ENCODE peak calls at places on chromosomes 7 and 10, in nine cellular contexts. One of them, this sample, is unnamed.

GRCh38 chr7:124033093-124033806 is 383 bp upstream of the TMEM229A start:
- DNase-seq in brain microvascular endothelial cell: no peak
- DNase-seq in tibial artery: no peak
- DNase-seq in uterus: no peak
- DNase-seq in GM10248: peak; percentile 13
- DNase-seq in HepG2: no peak
- DNase-seq in body of pancreas: peak; percentile 65
- DNase-seq in nephron progenitor cell: peak; percentile 63
- DNase-seq in osteocyte: no peak
- DNase-seq in this sample: no peak

GRCh38 chr10:69214666-69215131 is 5.4 kb upstream of the HKDC1 start:
- DNase-seq in brain microvascular endothelial cell: no peak
- DNase-seq in tibial artery: no peak
- DNase-seq in uterus: no peak
- DNase-seq in GM10248: no peak
- DNase-seq in HepG2: no peak
- DNase-seq in body of pancreas: no peak
- DNase-seq in nephron progenitor cell: no peak
- DNase-seq in osteocyte: no peak
- DNase-seq in this sample: no peak

GRCh38 chr10:127243490-127244272 is 47.3 kb upstream of the INSYN2A start:
- DNase-seq in brain microvascular endothelial cell: peak; percentile 43
- DNase-seq in tibial artery: no peak
- DNase-seq in uterus: no peak
- DNase-seq in GM10248: no peak
- DNase-seq in HepG2: peak; percentile 46
- DNase-seq in body of pancreas: peak; percentile 13
- DNase-seq in nephron progenitor cell: peak; percentile 66
- DNase-seq in osteocyte: no peak
- DNase-seq in this sample: no peak

GRCh38 chr7:139084709-139085108 is 24.8 kb downstream of the ZC3HAV1 start:
- DNase-seq in brain microvascular endothelial cell: no peak
- DNase-seq in tibial artery: no peak
- DNase-seq in uterus: no peak
- DNase-seq in GM10248: no peak
- DNase-seq in HepG2: no peak
- DNase-seq in body of pancreas: no peak
- DNase-seq in nephron progenitor cell: no peak
- DNase-seq in osteocyte: no peak
- DNase-seq in this sample: no peak

GRCh38 chr10:102776779-102777417 is 33.1 kb downstream of the WBP1L start:
- DNase-seq in brain microvascular endothelial cell: peak; percentile 99
- DNase-seq in tibial artery: peak; percentile 89
- DNase-seq in uterus: peak; percentile 88
- DNase-seq in GM10248: no peak
- DNase-seq in HepG2: peak; percentile 85
- DNase-seq in body of pancreas: peak; percentile 92
- DNase-seq in nephron progenitor cell: peak; percentile 57
- DNase-seq in osteocyte: peak; percentile 92
- DNase-seq in this sample: no peak

GRCh38 chr10:13062813-13063212 is 37.1 kb upstream of the OPTN start:
- DNase-seq in brain microvascular endothelial cell: no peak
- DNase-seq in tibial artery: no peak
- DNase-seq in uterus: no peak
- DNase-seq in GM10248: no peak
- DNase-seq in HepG2: no peak
- DNase-seq in body of pancreas: no peak
- DNase-seq in nephron progenitor cell: no peak
- DNase-seq in osteocyte: no peak
- DNase-seq in this sample: no peak

GRCh38 chr7:129874722-129875121 is 78.0 kb downstream of the UBE2H start:
- DNase-seq in brain microvascular endothelial cell: no peak
- DNase-seq in tibial artery: no peak
- DNase-seq in uterus: no peak
- DNase-seq in GM10248: no peak
- DNase-seq in HepG2: no peak
- DNase-seq in body of pancreas: no peak
- DNase-seq in nephron progenitor cell: no peak
- DNase-seq in osteocyte: no peak
- DNase-seq in this sample: no peak

GRCh38 chr10:52940921-52941320 is 168.3 kb upstream of the MBL2 start:
- DNase-seq in brain microvascular endothelial cell: no peak
- DNase-seq in tibial artery: no peak
- DNase-seq in uterus: no peak
- DNase-seq in GM10248: no peak
- DNase-seq in HepG2: no peak
- DNase-seq in body of pancreas: no peak
- DNase-seq in nephron progenitor cell: no peak
- DNase-seq in osteocyte: no peak
- DNase-seq in this sample: no peak

GRCh38 chr10:72126184-72126871 is 38.0 kb upstream of the SPOCK2 start:
- DNase-seq in brain microvascular endothelial cell: peak; percentile 42
- DNase-seq in tibial artery: no peak
- DNase-seq in uterus: no peak
- DNase-seq in GM10248: peak; percentile 36
- DNase-seq in HepG2: peak; percentile 29
- DNase-seq in body of pancreas: peak; percentile 22
- DNase-seq in nephron progenitor cell: no peak
- DNase-seq in osteocyte: no peak
- DNase-seq in this sample: no peak

GRCh38 chr10:11871470-11871869 is 48.3 kb downstream of the PROSER2 start:
- DNase-seq in brain microvascular endothelial cell: peak; percentile 40
- DNase-seq in tibial artery: no peak
- DNase-seq in uterus: no peak
- DNase-seq in GM10248: no peak
- DNase-seq in HepG2: no peak
- DNase-seq in body of pancreas: no peak
- DNase-seq in nephron progenitor cell: no peak
- DNase-seq in osteocyte: no peak
- DNase-seq in this sample: no peak

GRCh38 chr10:103598654-103599115 is 105.2 kb downstream of the NEURL1 start:
- DNase-seq in brain microvascular endothelial cell: peak; percentile 63
- DNase-seq in tibial artery: no peak
- DNase-seq in uterus: peak; percentile 76
- DNase-seq in GM10248: peak; percentile 62
- DNase-seq in HepG2: peak; percentile 72
- DNase-seq in body of pancreas: peak; percentile 68
- DNase-seq in nephron progenitor cell: peak; percentile 72
- DNase-seq in osteocyte: no peak
- DNase-seq in this sample: no peak

GRCh38 chr7:141945356-141945755 is 1.4 kb downstream of the CLEC5A start:
- DNase-seq in brain microvascular endothelial cell: peak; percentile 60
- DNase-seq in tibial artery: no peak
- DNase-seq in uterus: no peak
- DNase-seq in GM10248: no peak
- DNase-seq in HepG2: no peak
- DNase-seq in body of pancreas: peak; percentile 32
- DNase-seq in nephron progenitor cell: no peak
- DNase-seq in osteocyte: no peak
- DNase-seq in this sample: no peak

GRCh38 chr10:5776150-5776880 is 36.9 kb downstream of the GDI2 start:
- DNase-seq in brain microvascular endothelial cell: no peak
- DNase-seq in tibial artery: no peak
- DNase-seq in uterus: no peak
- DNase-seq in GM10248: no peak
- DNase-seq in HepG2: no peak
- DNase-seq in body of pancreas: no peak
- DNase-seq in nephron progenitor cell: no peak
- DNase-seq in osteocyte: no peak
- DNase-seq in this sample: no peak
- TF ChIP-seq CTCF in brain microvascular endothelial cell: peak; percentile 37
- TF ChIP-seq CTCF in tibial artery: no peak
- TF ChIP-seq CTCF in uterus: no peak
- TF ChIP-seq CTCF in GM10248: no peak
- TF ChIP-seq CTCF in HepG2: peak; percentile 19
- TF ChIP-seq CTCF in body of pancreas: no peak
- TF ChIP-seq CTCF in nephron progenitor cell: no peak
- TF ChIP-seq CTCF in osteocyte: peak; percentile 15
- TF ChIP-seq CTCF in this sample: no peak

GRCh38 chr10:6052247-6053221 is 9.6 kb downstream of the IL2RA start:
- DNase-seq in brain microvascular endothelial cell: no peak
- DNase-seq in tibial artery: no peak
- DNase-seq in uterus: no peak
- DNase-seq in GM10248: no peak
- DNase-seq in HepG2: no peak
- DNase-seq in body of pancreas: no peak
- DNase-seq in nephron progenitor cell: no peak
- DNase-seq in osteocyte: peak; percentile 59
- DNase-seq in this sample: peak; percentile 55

GRCh38 chr10:6049031-6049400 is 13.2 kb downstream of the IL2RA start:
- DNase-seq in brain microvascular endothelial cell: no peak
- DNase-seq in tibial artery: no peak
- DNase-seq in uterus: no peak
- DNase-seq in GM10248: no peak
- DNase-seq in HepG2: no peak
- DNase-seq in body of pancreas: no peak
- DNase-seq in nephron progenitor cell: no peak
- DNase-seq in osteocyte: no peak
- DNase-seq in this sample: no peak

GRCh38 chr10:6053303-6053702 is 8.9 kb downstream of the IL2RA start:
- DNase-seq in brain microvascular endothelial cell: no peak
- DNase-seq in tibial artery: no peak
- DNase-seq in uterus: no peak
- DNase-seq in GM10248: no peak
- DNase-seq in HepG2: no peak
- DNase-seq in body of pancreas: no peak
- DNase-seq in nephron progenitor cell: no peak
- DNase-seq in osteocyte: no peak
- DNase-seq in this sample: no peak

GRCh38 chr10:6048281-6049030 is 13.7 kb downstream of the IL2RA start:
- DNase-seq in brain microvascular endothelial cell: no peak
- DNase-seq in tibial artery: no peak
- DNase-seq in uterus: no peak
- DNase-seq in GM10248: no peak
- DNase-seq in HepG2: no peak
- DNase-seq in body of pancreas: no peak
- DNase-seq in nephron progenitor cell: no peak
- DNase-seq in osteocyte: peak; percentile 59
- DNase-seq in this sample: no peak

GRCh38 chr10:6050801-6051445 is 11.2 kb downstream of the IL2RA start:
- DNase-seq in brain microvascular endothelial cell: peak; percentile 12
- DNase-seq in tibial artery: peak; percentile 69
- DNase-seq in uterus: peak; percentile 85
- DNase-seq in GM10248: peak; percentile 82
- DNase-seq in HepG2: peak; percentile 41
- DNase-seq in body of pancreas: peak; percentile 62
- DNase-seq in nephron progenitor cell: no peak
- DNase-seq in osteocyte: peak; percentile 76
- DNase-seq in this sample: peak; percentile 92
- TF ChIP-seq CTCF in brain microvascular endothelial cell: peak; percentile 25
- TF ChIP-seq CTCF in tibial artery: peak; percentile 18
- TF ChIP-seq CTCF in uterus: peak; percentile 65
- TF ChIP-seq CTCF in GM10248: peak; percentile 30
- TF ChIP-seq CTCF in HepG2: peak; percentile 62
- TF ChIP-seq CTCF in body of pancreas: no peak
- TF ChIP-seq CTCF in nephron progenitor cell: no peak
- TF ChIP-seq CTCF in osteocyte: no peak
- TF ChIP-seq CTCF in this sample: peak; percentile 54

GRCh38 chr7:155401884-155402283 is 56.0 kb upstream of the EN2 start:
- DNase-seq in brain microvascular endothelial cell: no peak
- DNase-seq in tibial artery: no peak
- DNase-seq in uterus: no peak
- DNase-seq in GM10248: no peak
- DNase-seq in HepG2: no peak
- DNase-seq in body of pancreas: no peak
- DNase-seq in nephron progenitor cell: no peak
- DNase-seq in osteocyte: no peak
- DNase-seq in this sample: no peak

GRCh38 chr7:155395176-155395797 is 62.6 kb upstream of the EN2 start:
- DNase-seq in brain microvascular endothelial cell: no peak
- DNase-seq in tibial artery: no peak
- DNase-seq in uterus: no peak
- DNase-seq in GM10248: no peak
- DNase-seq in HepG2: no peak
- DNase-seq in body of pancreas: no peak
- DNase-seq in nephron progenitor cell: no peak
- DNase-seq in osteocyte: no peak
- DNase-seq in this sample: no peak

GRCh38 chr7:155399577-155399976 is 58.4 kb upstream of the EN2 start:
- DNase-seq in brain microvascular endothelial cell: no peak
- DNase-seq in tibial artery: no peak
- DNase-seq in uterus: no peak
- DNase-seq in GM10248: no peak
- DNase-seq in HepG2: no peak
- DNase-seq in body of pancreas: no peak
- DNase-seq in nephron progenitor cell: no peak
- DNase-seq in osteocyte: no peak
- DNase-seq in this sample: no peak

GRCh38 chr7:155396661-155397060 is 61.3 kb upstream of the EN2 start:
- DNase-seq in brain microvascular endothelial cell: no peak
- DNase-seq in tibial artery: no peak
- DNase-seq in uterus: no peak
- DNase-seq in GM10248: no peak
- DNase-seq in HepG2: no peak
- DNase-seq in body of pancreas: no peak
- DNase-seq in nephron progenitor cell: no peak
- DNase-seq in osteocyte: no peak
- DNase-seq in this sample: no peak

DNA sequence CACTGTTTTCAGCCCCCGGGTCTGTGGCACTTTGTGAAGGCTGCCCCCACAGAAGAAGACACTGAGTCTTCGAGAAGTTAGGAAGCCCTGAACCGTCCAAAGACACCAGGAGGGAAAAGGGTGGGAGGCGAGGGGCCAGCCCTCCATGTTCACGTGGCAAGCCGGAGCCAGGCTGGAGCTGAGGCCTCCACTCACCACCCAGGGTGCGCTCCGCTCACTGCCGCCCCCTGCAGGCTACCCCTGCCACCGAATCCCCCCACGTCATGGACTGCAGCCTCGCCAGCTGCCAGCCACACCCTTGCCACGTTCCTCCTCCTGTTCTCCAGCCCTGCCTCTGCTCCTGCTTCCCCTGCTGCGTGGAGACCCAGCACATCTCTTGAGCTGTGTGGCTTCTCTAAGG is 59.0 kb upstream of the EN2 start:
- DNase-seq in brain microvascular endothelial cell: no peak
- DNase-seq in tibial artery: no peak
- DNase-seq in uterus: no peak
- DNase-seq in GM10248: no peak
- DNase-seq in HepG2: no peak
- DNase-seq in body of pancreas: no peak
- DNase-seq in nephron progenitor cell: no peak
- DNase-seq in osteocyte: no peak
- DNase-seq in this sample: no peak
- TF ChIP-seq CTCF in brain microvascular endothelial cell: peak; percentile 11
- TF ChIP-seq CTCF in tibial artery: no peak
- TF ChIP-seq CTCF in uterus: no peak
- TF ChIP-seq CTCF in GM10248: peak; percentile 16
- TF ChIP-seq CTCF in HepG2: peak; percentile 54
- TF ChIP-seq CTCF in body of pancreas: no peak
- TF ChIP-seq CTCF in nephron progenitor cell: no peak
- TF ChIP-seq CTCF in osteocyte: no peak
- TF ChIP-seq CTCF in this sample: no peak

DNA sequence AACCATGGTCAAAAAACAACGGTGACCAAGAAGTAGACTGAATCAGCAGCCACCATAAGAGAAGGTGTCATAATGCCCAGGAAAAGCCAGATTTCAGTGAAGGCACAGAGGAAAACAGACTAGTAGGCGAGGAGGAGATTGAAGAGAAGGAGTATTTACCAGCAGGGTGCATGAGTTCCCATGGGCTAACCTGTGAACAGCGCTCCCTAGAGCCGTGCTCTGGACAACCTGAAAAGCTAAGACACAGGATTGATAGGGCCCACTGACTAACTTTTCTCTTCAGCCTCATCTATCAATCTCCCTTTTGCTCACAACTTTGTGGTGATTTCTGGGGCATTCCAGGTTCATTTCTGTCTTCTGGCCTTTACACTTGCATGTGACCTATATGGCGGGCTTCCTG is 12.9 kb downstream of the ANKRD22 start:
- DNase-seq in brain microvascular endothelial cell: no peak
- DNase-seq in tibial artery: no peak
- DNase-seq in uterus: no peak
- DNase-seq in GM10248: no peak
- DNase-seq in HepG2: no peak
- DNase-seq in body of pancreas: no peak
- DNase-seq in nephron progenitor cell: no peak
- DNase-seq in osteocyte: no peak
- DNase-seq in this sample: no peak
- TF ChIP-seq CTCF in brain microvascular endothelial cell: no peak
- TF ChIP-seq CTCF in tibial artery: no peak
- TF ChIP-seq CTCF in uterus: no peak
- TF ChIP-seq CTCF in GM10248: no peak
- TF ChIP-seq CTCF in HepG2: no peak
- TF ChIP-seq CTCF in body of pancreas: no peak
- TF ChIP-seq CTCF in nephron progenitor cell: no peak
- TF ChIP-seq CTCF in osteocyte: no peak
- TF ChIP-seq CTCF in this sample: no peak

This sample was measured in vagina.